ENCODE peak calls at places on chromosomes 12 and 14, in nine cellular contexts. P, Y, E, U, L, Z, J, R and S are unnamed samples. For H3K4me1, the result is how much of the 10 kb centered on the place peaks cover.

GRCh38 chr12:4701383-4701782 is 18.8 kb upstream of the GALNT8 start:
- DNase-seq in P (no peak), Y (no peak), E (no peak), U (peak), L (no peak), Z (no peak), J (no peak), R (no peak), S (peak)

GRCh38 chr12:80400591-80400991 is 43.4 kb upstream of the PTPRQ start:
- DNase-seq in P (no peak), Y (no peak), E (no peak), U (peak), L (no peak), Z (peak), J (no peak), R (no peak), S (no peak)

GRCh38 chr12:113860950-113861349 is 105.2 kb downstream of the RBM19 start:
- DNase-seq in P (no peak), Y (no peak), E (no peak), U (peak), L (peak), Z (peak), J (no peak), R (no peak), S (no peak)

GRCh38 chr14:105465209-105466031 is 9.2 kb upstream of the CRIP2 start:
- DNase-seq in P (no peak), Y (no peak), E (no peak), U (peak), L (peak), Z (no peak), J (no peak), R (peak), S (no peak)

GRCh38 chr12:53798575-53798974 is 46.8 kb upstream of the CISTR start:
- DNase-seq in P (no peak), Y (no peak), E (no peak), U (no peak), L (peak), Z (no peak), J (no peak), R (peak), S (no peak)

GRCh38 chr12:78674311-78675085 is 190.1 kb upstream of the SYT1 start:
- DNase-seq in P (no peak), Y (no peak), E (no peak), U (peak), L (no peak), Z (no peak), J (no peak), R (no peak), S (no peak)

GRCh38 chr14:52325126-52325525 is 11.0 kb downstream of the PTGER2 start:
- DNase-seq in P (no peak), Y (no peak), E (no peak), U (peak), L (peak), Z (no peak), J (no peak), R (peak), S (no peak)

GRCh38 chr14:68020999-68021663 is 201.6 kb downstream of the RAD51B start:
- DNase-seq in P (no peak), Y (no peak), E (no peak), U (no peak), L (no peak), Z (no peak), J (no peak), R (no peak), S (no peak)

GRCh38 chr12:67338426-67338825 is 69.3 kb downstream of the CAND1 start:
- DNase-seq in P (no peak), Y (no peak), E (no peak), U (no peak), L (no peak), Z (no peak), J (no peak), R (no peak), S (no peak)

GRCh38 chr12:22803725-22804124 is 178.8 kb downstream of the ETNK1 start:
- DNase-seq in P (no peak), Y (no peak), E (no peak), U (no peak), L (no peak), Z (peak), J (no peak), R (no peak), S (no peak)

GRCh38 chr14:72559227-72559626 is 334.7 kb downstream of the DPF3 start:
- DNase-seq in P (no peak), Y (no peak), E (no peak), U (peak), L (peak), Z (no peak), J (no peak), R (peak), S (no peak)

GRCh38 chr12:39574378-39574777 is 45.2 kb downstream of the ABCD2 start:
- DNase-seq in P (no peak), Y (no peak), E (no peak), U (no peak), L (no peak), Z (peak), J (no peak), R (no peak), S (no peak)

GRCh38 chr12:27382126-27382795 is 49.6 kb downstream of the BMAL2 start:
- DNase-seq in P (no peak), Y (no peak), E (no peak), U (peak), L (no peak), Z (no peak), J (no peak), R (peak), S (no peak)

GRCh38 chr12:95463019-95463418 is 10.9 kb upstream of the METAP2 start:
- DNase-seq in P (no peak), Y (no peak), E (no peak), U (no peak), L (no peak), Z (no peak), J (no peak), R (no peak), S (no peak)

GRCh38 chr12:63212316-63212715 is 61.3 kb upstream of the AVPR1A start:
- DNase-seq in P (no peak), Y (no peak), E (no peak), U (no peak), L (no peak), Z (no peak), J (no peak), R (no peak), S (no peak)

GRCh38 chr14:95361373-95362179 is 41.9 kb upstream of the CLMN start:
- DNase-seq in P (no peak), Y (no peak), E (peak), U (no peak), L (peak), Z (peak), J (no peak), R (peak), S (no peak)

GRCh38 chr12:85057370-85057963 is 21.3 kb downstream of the LRRIQ1 start:
- DNase-seq in P (no peak), Y (no peak), E (peak), U (peak), L (peak), Z (peak), J (peak), R (peak), S (no peak)

GRCh38 chr14:21408152-21408551 is 24.3 kb upstream of the SUPT16H start:
- DNase-seq in P (no peak), Y (no peak), E (no peak), U (peak), L (peak), Z (no peak), J (no peak), R (peak), S (no peak)

GRCh38 chr12:39103552-39104165 is 198.3 kb upstream of the CPNE8 start:
- DNase-seq in P (no peak), Y (no peak), E (no peak), U (peak), L (peak), Z (peak), J (no peak), R (peak), S (no peak)

GRCh38 chr12:15962760-15963159 is 51.6 kb downstream of the DERA start:
- DNase-seq in P (no peak), Y (no peak), E (no peak), U (peak), L (peak), Z (no peak), J (no peak), R (peak), S (no peak)

GRCh38 chr14:50612795-50613194 is 52.9 kb downstream of the ATL1 start:
- DNase-seq in P (no peak), Y (no peak), E (no peak), U (no peak), L (no peak), Z (no peak), J (no peak), R (no peak), S (no peak)

GRCh38 chr12:122291431-122291830 is 25.1 kb upstream of the VPS33A start:
- DNase-seq in P (no peak), Y (no peak), E (no peak), U (no peak), L (no peak), Z (no peak), J (no peak), R (no peak), S (no peak)

GRCh38 chr12:53533476-53533875 is 26.2 kb upstream of the NPFF start:
- DNase-seq in P (no peak), Y (no peak), E (no peak), U (no peak), L (no peak), Z (no peak), J (no peak), R (no peak), S (no peak)

GRCh38 chr14:95322646-95323045 is 2.9 kb upstream of the CLMN start:
- DNase-seq in P (no peak), Y (no peak), E (no peak), U (no peak), L (peak), Z (no peak), J (no peak), R (no peak), S (no peak)

GRCh38 chr12:119448737-119449136 is 114.2 kb downstream of the CCDC60 start:
- DNase-seq in P (no peak), Y (no peak), E (no peak), U (peak), L (no peak), Z (no peak), J (no peak), R (peak), S (no peak)

GRCh38 chr12:32522322-32523221 is 123.2 kb downstream of the FGD4 start:
- DNase-seq in P (no peak), Y (no peak), E (no peak), U (peak), L (no peak), Z (no peak), J (no peak), R (no peak), S (no peak)

GRCh38 chr12:29041621-29042020 is 107.5 kb upstream of the FAR2 start:
- DNase-seq in P (no peak), Y (no peak), E (no peak), U (peak), L (peak), Z (no peak), J (no peak), R (peak), S (no peak)

GRCh38 chr12:90065301-90065801 is 356.7 kb upstream of the ATP2B1 start:
- DNase-seq in P (no peak), Y (no peak), E (no peak), U (no peak), L (peak), Z (peak), J (no peak), R (peak), S (no peak)

GRCh38 chr14:32847867-32848266 is 90.8 kb upstream of the NPAS3 start:
- DNase-seq in P (no peak), Y (no peak), E (no peak), U (no peak), L (no peak), Z (no peak), J (no peak), R (no peak), S (no peak)

GRCh38 chr12:127107744-127108143 is 1159.2 kb upstream of the TMEM132C start:
- DNase-seq in P (no peak), Y (no peak), E (no peak), U (no peak), L (peak), Z (no peak), J (no peak), R (peak), S (no peak)

GRCh38 chr14:102029956-102030355 is 56.9 kb downstream of the HSP90AA1 start:
- DNase-seq in P (no peak), Y (no peak), E (no peak), U (peak), L (no peak), Z (no peak), J (no peak), R (peak), S (no peak)

DNA sequence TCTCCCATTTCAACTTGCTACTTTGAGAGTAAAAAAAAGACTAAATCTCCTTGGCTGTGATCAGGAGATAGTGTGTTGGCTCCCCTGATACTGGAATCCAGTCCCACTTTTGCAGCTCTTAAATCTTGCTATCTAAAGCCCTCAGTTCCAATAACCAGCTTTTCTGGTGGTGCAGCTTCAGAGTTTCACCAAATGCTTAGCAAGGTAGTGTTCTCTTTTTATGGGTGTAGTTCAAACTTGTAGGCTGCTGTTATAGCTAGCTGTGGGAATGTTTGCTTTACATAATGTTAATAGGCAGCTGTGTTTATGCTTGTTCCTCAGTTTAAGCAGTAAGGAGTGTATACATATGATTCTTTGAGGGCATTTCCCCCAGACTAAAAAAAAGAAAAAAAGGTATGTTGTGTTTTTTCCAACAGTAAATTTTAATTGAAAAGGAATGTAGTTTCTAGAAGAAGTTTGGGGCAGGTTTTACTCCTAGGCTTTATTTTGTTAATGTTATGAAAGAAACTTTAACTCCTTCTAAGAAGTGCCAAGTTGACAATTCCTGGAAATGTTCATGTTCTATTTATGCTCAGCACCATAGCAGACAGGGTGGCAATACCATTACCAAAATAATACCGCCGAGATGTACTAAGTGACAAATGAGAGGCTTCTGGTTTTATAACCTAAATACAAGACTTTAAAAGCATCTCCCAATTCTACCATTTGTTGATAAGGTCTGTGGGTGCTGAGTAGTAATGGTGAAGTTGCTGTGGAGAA is 12.1 kb downstream of the CRADD start:
- DNase-seq in P (no peak), Y (no peak), E (no peak), U (no peak), L (peak), Z (no peak), J (no peak), R (peak), S (no peak)
- H3K4me1 ChIP-seq in P (under half), Y (under half), E (under half), U (under half), L (under half), Z (under half), J (under half), R (under half), S (under half)

DNA sequence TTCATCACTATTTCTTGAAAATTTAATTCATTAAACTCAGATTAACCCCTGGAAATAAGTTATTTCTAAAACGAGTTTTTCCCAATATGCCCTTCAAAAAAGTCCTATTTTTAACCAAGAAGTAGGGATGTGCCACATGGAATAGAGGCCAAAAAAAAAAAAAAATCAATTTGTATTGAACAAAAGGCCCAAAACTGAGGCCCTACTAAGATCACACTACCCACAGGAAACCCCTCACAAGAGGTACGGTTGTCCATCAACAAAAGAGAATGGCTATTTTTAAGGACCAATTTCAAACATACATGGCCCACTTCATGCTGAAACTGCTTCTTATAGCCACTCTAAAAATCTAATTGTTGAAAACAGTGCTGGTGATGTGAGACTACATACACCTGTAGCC is 7.5 kb upstream of the BAZ2A start:
- DNase-seq in P (no peak), Y (no peak), E (no peak), U (no peak), L (no peak), Z (no peak), J (no peak), R (no peak), S (no peak)
- H3K27ac ChIP-seq in P (peak), Y (peak), E (peak), U (no peak), L (no peak), Z (peak), J (peak), R (no peak), S (peak)

GRCh38 chr14:103543140-103543539 is 14.1 kb downstream of the TRMT61A start:
- DNase-seq in P (no peak), Y (no peak), E (no peak), U (no peak), L (no peak), Z (no peak), J (no peak), R (no peak), S (no peak)

GRCh38 chr14:103543721-103544626 is 15.0 kb downstream of the TRMT61A start:
- DNase-seq in P (no peak), Y (no peak), E (no peak), U (no peak), L (no peak), Z (peak), J (peak), R (no peak), S (peak)

GRCh38 chr14:103541944-103542544 is 13.0 kb downstream of the TRMT61A start:
- DNase-seq in P (no peak), Y (no peak), E (no peak), U (no peak), L (no peak), Z (no peak), J (no peak), R (no peak), S (no peak)

GRCh38 chr14:103541494-103541943 is 12.5 kb downstream of the TRMT61A start:
- DNase-seq in P (no peak), Y (no peak), E (no peak), U (no peak), L (no peak), Z (no peak), J (no peak), R (no peak), S (no peak)

GRCh38 chr14:103542545-103543088 is 13.6 kb downstream of the TRMT61A start:
- DNase-seq in P (no peak), Y (no peak), E (no peak), U (no peak), L (no peak), Z (peak), J (no peak), R (no peak), S (no peak)
- H3K4me1 ChIP-seq in P (half or more), Y (under half), E (under half), U (under half), L (under half), Z (under half), J (half or more), R (under half), S (half or more)

DNA sequence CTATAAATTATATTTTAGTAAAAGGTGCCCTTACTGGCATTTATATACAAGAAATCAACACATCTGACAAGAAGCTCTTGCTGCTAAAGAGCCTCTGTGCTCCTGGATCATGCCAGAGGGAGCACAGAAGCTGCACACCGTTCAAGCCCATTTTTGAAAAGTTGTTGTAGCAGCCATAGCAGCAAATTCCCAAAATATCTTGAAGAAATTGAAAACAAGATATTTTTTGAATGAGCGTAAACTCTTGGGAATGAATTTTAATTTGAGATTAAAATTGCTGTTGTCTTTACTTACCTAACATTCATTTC is 540 bp upstream of the CLEC2D start:
- DNase-seq in P (no peak), Y (no peak), E (no peak), U (no peak), L (no peak), Z (no peak), J (no peak), R (no peak), S (no peak)
- H3K27ac ChIP-seq in P (no peak), Y (peak), E (peak), U (no peak), L (no peak), Z (no peak), J (no peak), R (no peak), S (no peak)

GRCh38 chr12:104521731-104522130 is 65.0 kb downstream of the CHST11 start:
- DNase-seq in P (peak), Y (no peak), E (no peak), U (peak), L (no peak), Z (no peak), J (peak), R (peak), S (no peak)
- H3K4me1 ChIP-seq in P (half or more), Y (under half), E (under half), U (under half), L (under half), Z (under half), J (under half), R (under half), S (under half)